ENCODE peak calls at places on chromosomes 4 and X, in six cellular contexts. U, K, D, Y, M and C are unnamed samples.

GRCh38 chr4:10032625-10033024 is 11.3 kb upstream of the SLC2A9 start:
- DNase-seq in M (peak), K (no peak), Y (peak), D (peak), U (peak), C (no peak)

GRCh38 chrX:29890646-29891200 is 324.6 kb upstream of the MAGEB2 start:
- DNase-seq in Y (no peak), K (no peak), D (no peak), M (no peak), U (no peak), C (peak)

GRCh38 chr4:5192271-5192670 is 141.0 kb downstream of the STK32B start:
- DNase-seq in M (no peak), U (no peak), K (no peak), Y (no peak), D (no peak), C (no peak)

GRCh38 chr4:98625920-98626319 is 32.5 kb downstream of the TSPAN5 start:
- DNase-seq in Y (no peak), D (no peak), U (no peak), K (no peak), M (no peak), C (no peak)

GRCh38 chr4:150625033-150625432 is 43.1 kb downstream of the MAB21L2 start:
- DNase-seq in M (no peak), K (no peak), Y (no peak), D (peak), U (no peak), C (no peak)

GRCh38 chr4:783133-783541 is 42.8 kb downstream of the CPLX1 start:
- DNase-seq in M (no peak), K (no peak), U (no peak), Y (no peak), D (no peak), C (no peak)

GRCh38 chr4:39613093-39613656 is 25.5 kb downstream of the SMIM14 start:
- DNase-seq in M (peak), K (no peak), D (peak), U (no peak), Y (peak), C (peak)

GRCh38 chr4:2469192-2469984 is 482 bp downstream of the RNF4 start:
- DNase-seq in K (peak), U (no peak), D (peak), Y (peak), M (peak), C (no peak)

GRCh38 chrX:57380026-57380796 is 93.7 kb downstream of the FAAH2 start:
- DNase-seq in D (no peak), K (no peak), U (no peak), Y (no peak), M (no peak), C (no peak)

GRCh38 chr4:138182838-138183426 is 59.2 kb downstream of the SLC7A11 start:
- DNase-seq in M (peak), K (peak), Y (peak), D (peak), U (peak), C (peak)

GRCh38 chr4:148112231-148112982 is 329.8 kb downstream of the NR3C2 start:
- DNase-seq in U (peak), M (peak), Y (peak), D (peak), K (no peak), C (peak)

GRCh38 chr4:20127626-20128025 is 124.1 kb upstream of the SLIT2 start:
- DNase-seq in U (peak), Y (peak), D (peak), M (peak), K (no peak), C (peak)

GRCh38 chr4:184648220-184649025 is 824 bp downstream of the CASP3 start:
- DNase-seq in K (peak), D (peak), U (peak), Y (peak), M (peak), C (peak)

GRCh38 chrX:121160987-121161386 is 113.6 kb downstream of the GLUD2 start:
- DNase-seq in U (peak), K (no peak), Y (no peak), M (peak), D (peak), C (peak)

GRCh38 chr4:168124008-168124641 is 31.8 kb downstream of the ANXA10 start:
- DNase-seq in Y (peak), D (no peak), U (peak), K (no peak), M (peak), C (peak)
- H3K4me3 ChIP-seq in Y (no peak), D (no peak), U (no peak), K (no peak), M (no peak), C (no peak)

GRCh38 chr4:112517067-112517588 is 1.1 kb upstream of the NEUROG2 start:
- DNase-seq in D (no peak), K (no peak), U (no peak), M (no peak), Y (no peak), C (no peak)
- TF ChIP-seq CTCF in D (no peak), K (no peak), U (no peak), M (no peak), Y (no peak), C (no peak)

DNA sequence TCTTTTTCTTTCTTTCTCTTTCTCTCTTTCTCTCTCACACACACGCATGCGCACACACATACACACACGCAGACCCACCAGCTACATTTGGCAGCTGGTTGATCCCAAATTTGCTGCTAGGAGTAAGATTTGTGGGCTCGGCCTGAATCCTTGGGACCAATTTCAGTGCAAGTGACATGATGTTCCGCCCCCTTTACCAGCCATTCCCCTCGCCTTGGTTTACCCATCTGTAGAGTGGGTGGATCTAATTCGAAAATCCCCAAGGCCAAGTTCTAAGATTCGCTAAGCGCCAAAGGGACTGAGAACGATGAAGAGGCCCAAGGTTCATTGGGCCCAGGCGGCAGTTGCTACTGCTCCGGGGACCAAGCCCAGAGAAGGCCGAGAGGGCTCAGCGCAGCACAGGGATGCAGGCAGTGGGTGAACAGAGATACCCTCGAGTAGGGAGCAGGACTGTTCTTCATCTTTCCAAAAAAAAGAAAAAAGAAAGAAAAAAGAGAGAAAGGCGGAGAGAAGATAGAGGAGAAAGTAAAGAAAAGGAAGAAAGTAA is 5.8 kb downstream of the NKX3-2 start:
- DNase-seq in M (no peak), U (no peak), D (no peak), Y (no peak), K (no peak), C (no peak)
- H3K4me3 ChIP-seq in M (no peak), U (no peak), D (no peak), Y (no peak), K (no peak), C (no peak)

GRCh38 chrX:41452972-41453371 is 5.8 kb downstream of the NYX start:
- DNase-seq in D (peak), Y (no peak), K (no peak), M (peak), U (peak), C (peak)

GRCh38 chrX:41452565-41452964 is 5.4 kb downstream of the NYX start:
- DNase-seq in U (no peak), K (no peak), D (peak), Y (peak), M (no peak), C (no peak)

GRCh38 chrX:41459714-41460113 is 12.6 kb downstream of the NYX start:
- DNase-seq in M (no peak), Y (no peak), D (no peak), U (no peak), K (no peak), C (no peak)

DNA sequence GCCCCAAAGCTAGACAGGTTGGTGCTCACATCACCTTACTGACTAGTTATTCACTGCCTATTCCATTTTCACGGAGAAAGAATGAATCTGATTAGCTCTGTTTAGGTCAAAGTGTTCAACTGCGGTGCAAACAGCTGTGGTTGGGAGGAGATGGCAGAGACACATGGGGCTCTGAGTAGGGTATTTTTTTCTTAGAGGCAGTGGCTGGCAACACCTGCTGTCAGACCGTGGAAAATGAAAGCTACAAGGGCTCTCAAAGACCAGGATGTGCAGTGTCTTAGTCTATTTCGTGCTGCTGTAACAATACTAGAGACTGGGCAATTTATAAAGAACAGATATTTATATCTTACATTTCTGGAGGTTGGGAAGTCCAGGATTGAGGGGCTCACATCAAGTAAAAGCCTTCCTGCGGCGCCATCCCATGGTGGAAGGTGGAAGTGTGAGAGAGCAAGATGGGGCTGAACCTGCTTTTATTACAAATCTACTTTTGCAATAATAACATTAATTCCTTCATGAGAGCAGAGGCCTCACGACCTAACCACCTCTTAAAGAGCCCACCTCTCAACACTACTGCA is 10.6 kb downstream of the NYX start:
- DNase-seq in U (no peak), Y (peak), K (peak), D (no peak), M (no peak), C (no peak)
- TF ChIP-seq CTCF in U (peak), Y (peak), K (peak), D (no peak), M (peak), C (peak)

DNA sequence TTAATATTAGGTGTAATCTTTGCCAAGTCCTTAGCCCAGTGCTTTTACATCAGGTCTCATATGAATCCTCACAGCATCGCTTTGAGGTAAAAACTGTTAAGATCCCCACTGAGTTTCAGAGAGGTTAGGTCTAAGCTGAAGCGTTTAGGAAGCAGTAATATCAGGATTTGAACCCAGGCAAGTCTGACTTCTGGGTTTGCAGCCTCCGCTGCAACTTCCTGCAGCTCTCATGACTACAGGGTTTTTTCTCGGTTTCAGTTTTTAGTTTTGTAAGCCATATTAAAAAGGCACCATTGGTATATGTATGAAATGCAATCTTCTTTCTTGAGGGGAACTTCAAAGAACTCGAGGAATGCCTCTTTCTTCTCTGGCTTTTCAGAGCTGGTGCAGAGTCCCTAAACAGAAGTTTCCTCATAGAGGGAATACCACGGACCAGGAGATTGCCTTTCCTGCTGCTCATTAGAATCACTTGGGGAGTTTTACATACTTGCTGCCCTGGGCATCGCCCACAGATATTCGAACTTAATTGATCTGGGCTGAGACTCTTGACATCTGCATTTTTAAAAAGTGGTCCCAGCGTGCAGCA is 6.5 kb downstream of the MTM1 start:
- DNase-seq in D (no peak), U (no peak), Y (no peak), K (no peak), M (no peak), C (no peak)
- H3K4me3 ChIP-seq in D (no peak), U (no peak), Y (no peak), K (no peak), M (no peak), C (no peak)

GRCh38 chr4:47836655-47837581 is 949 bp downstream of the CORIN start:
- DNase-seq in D (peak), Y (peak), K (peak), M (peak), U (peak), C (peak)
- TF ChIP-seq CTCF in D (peak), Y (peak), K (peak), M (peak), U (peak), C (peak)